ENCODE peak calls at places on chromosome 4, in seven cellular contexts. K, E, A, Q, W, H and J are unnamed samples. For H3K79me1, the result is how much of the 10 kb centered on the place peaks cover.

GRCh38 chr4:21638171-21638715 is 310.3 kb downstream of the KCNIP4 start:
- DNase-seq in K (no peak), E (no peak), A (no peak), Q (no peak), W (no peak), H (no peak), J (no peak)

GRCh38 chr4:167222098-167222497 is 12.2 kb downstream of the SPOCK3 start:
- DNase-seq in K (no peak), E (no peak), A (no peak), Q (no peak), W (no peak), H (no peak), J (no peak)

GRCh38 chr4:75513529-75514130 is 573 bp downstream of the RCHY1 start:
- DNase-seq in K (no peak), E (peak), A (peak), Q (no peak), W (no peak), H (no peak), J (no peak)

GRCh38 chr4:156961241-156962068 is 10.1 kb downstream of the PDGFC start:
- DNase-seq in K (no peak), E (peak), A (no peak), Q (peak), W (no peak), H (no peak), J (no peak)

GRCh38 chr4:48546336-48546735 is 56.3 kb downstream of the ZAR1 start:
- DNase-seq in K (no peak), E (peak), A (peak), Q (peak), W (no peak), H (peak), J (peak)

GRCh38 chr4:153142700-153143438 is 61.4 kb upstream of the TRIM2 start:
- DNase-seq in K (no peak), E (peak), A (peak), Q (peak), W (peak), H (peak), J (peak)

GRCh38 chr4:102196221-102196620 is 149.1 kb downstream of the SLC39A8 start:
- DNase-seq in K (no peak), E (peak), A (no peak), Q (no peak), W (no peak), H (no peak), J (no peak)

GRCh38 chr4:153283260-153283659 is 61.2 kb upstream of the MND1 start:
- DNase-seq in K (no peak), E (no peak), A (no peak), Q (no peak), W (no peak), H (no peak), J (no peak)

GRCh38 chr4:15234585-15235126 is 193.2 kb upstream of the C1QTNF7 start:
- DNase-seq in K (no peak), E (peak), A (peak), Q (no peak), W (no peak), H (no peak), J (no peak)

GRCh38 chr4:48780867-48781219 is 764 bp upstream of the FRYL start:
- DNase-seq in K (no peak), E (no peak), A (peak), Q (no peak), W (no peak), H (no peak), J (no peak)

GRCh38 chr4:165627128-165627527 is 245.9 kb upstream of the TLL1 start:
- DNase-seq in K (no peak), E (no peak), A (no peak), Q (no peak), W (no peak), H (no peak), J (no peak)

GRCh38 chr4:89305028-89305427 is 2.6 kb downstream of the GPRIN3 start:
- DNase-seq in K (no peak), E (no peak), A (no peak), Q (no peak), W (no peak), H (no peak), J (no peak)

GRCh38 chr4:164768516-164768915 is 14.6 kb downstream of the SMIM31 start:
- DNase-seq in K (no peak), E (peak), A (peak), Q (peak), W (no peak), H (no peak), J (peak)

GRCh38 chr4:152983221-152983620 is 47.1 kb downstream of the FHDC1 start:
- DNase-seq in K (no peak), E (no peak), A (no peak), Q (peak), W (peak), H (no peak), J (peak)

GRCh38 chr4:164357957-164358356 is 396.0 kb upstream of the SMIM31 start:
- DNase-seq in K (no peak), E (no peak), A (peak), Q (peak), W (no peak), H (no peak), J (peak)

GRCh38 chr4:105556175-105556574 is 3.8 kb downstream of the ARHGEF38 start:
- DNase-seq in K (no peak), E (no peak), A (no peak), Q (no peak), W (no peak), H (no peak), J (no peak)

GRCh38 chr4:146175541-146176453 is at the start of gene LSM6:
- DNase-seq in K (peak), E (peak), A (peak), Q (peak), W (peak), H (peak), J (peak)

GRCh38 chr4:181108237-181108636 is 1135.0 kb upstream of the TENM3 start:
- DNase-seq in K (no peak), E (no peak), A (no peak), Q (no peak), W (no peak), H (no peak), J (peak)

GRCh38 chr4:153458969-153459368 is 7.2 kb upstream of the TMEM131L start:
- DNase-seq in K (no peak), E (no peak), A (no peak), Q (no peak), W (no peak), H (no peak), J (no peak)

GRCh38 chr4:88283661-88284377 is 542 bp downstream of the PPM1K start:
- DNase-seq in K (no peak), E (peak), A (peak), Q (peak), W (peak), H (peak), J (peak)

GRCh38 chr4:40515398-40516293 is 114.0 kb downstream of the RBM47 start:
- DNase-seq in K (no peak), E (peak), A (no peak), Q (peak), W (peak), H (no peak), J (peak)

GRCh38 chr4:108397850-108398249 is 222.5 kb upstream of the RPL34 start:
- DNase-seq in K (no peak), E (no peak), A (no peak), Q (no peak), W (no peak), H (no peak), J (no peak)

GRCh38 chr4:93183589-93183988 is 645.0 kb upstream of the ATOH1 start:
- DNase-seq in K (no peak), E (no peak), A (no peak), Q (no peak), W (no peak), H (no peak), J (no peak)

GRCh38 chr4:2182981-2183380 is 58.9 kb downstream of the HAUS3 start:
- DNase-seq in K (no peak), E (peak), A (peak), Q (no peak), W (no peak), H (no peak), J (no peak)

GRCh38 chr4:39259571-39260330 is 77.4 kb downstream of the WDR19 start:
- DNase-seq in K (no peak), E (peak), A (peak), Q (peak), W (no peak), H (no peak), J (no peak)

GRCh38 chr4:236028-236427 is 69.2 kb downstream of the ZNF732 start:
- DNase-seq in K (no peak), E (no peak), A (no peak), Q (no peak), W (no peak), H (no peak), J (no peak)

GRCh38 chr4:111399523-111400135 is 745.6 kb upstream of the FAM241A start:
- DNase-seq in K (no peak), E (no peak), A (peak), Q (no peak), W (no peak), H (no peak), J (no peak)

GRCh38 chr4:143270266-143270838 is 66.3 kb upstream of the GAB1 start:
- DNase-seq in K (no peak), E (no peak), A (no peak), Q (no peak), W (no peak), H (no peak), J (no peak)

GRCh38 chr4:56743550-56743949 is 62.5 kb upstream of the HOPX start:
- DNase-seq in K (no peak), E (no peak), A (no peak), Q (peak), W (no peak), H (no peak), J (no peak)

GRCh38 chr4:11424000-11424399 is 4.7 kb downstream of the HS3ST1 start:
- DNase-seq in K (no peak), E (peak), A (peak), Q (peak), W (peak), H (peak), J (peak)

GRCh38 chr4:93994175-93994994 is 165.8 kb downstream of the ATOH1 start:
- DNase-seq in K (no peak), E (no peak), A (no peak), Q (no peak), W (no peak), H (no peak), J (no peak)

GRCh38 chr4:108959497-108959896 is 196.6 kb upstream of the ETNPPL start:
- DNase-seq in K (no peak), E (no peak), A (peak), Q (no peak), W (no peak), H (no peak), J (no peak)

GRCh38 chr4:52199574-52200338 is 148.7 kb downstream of the SPATA18 start:
- DNase-seq in K (no peak), E (peak), A (peak), Q (peak), W (no peak), H (no peak), J (peak)

DNA sequence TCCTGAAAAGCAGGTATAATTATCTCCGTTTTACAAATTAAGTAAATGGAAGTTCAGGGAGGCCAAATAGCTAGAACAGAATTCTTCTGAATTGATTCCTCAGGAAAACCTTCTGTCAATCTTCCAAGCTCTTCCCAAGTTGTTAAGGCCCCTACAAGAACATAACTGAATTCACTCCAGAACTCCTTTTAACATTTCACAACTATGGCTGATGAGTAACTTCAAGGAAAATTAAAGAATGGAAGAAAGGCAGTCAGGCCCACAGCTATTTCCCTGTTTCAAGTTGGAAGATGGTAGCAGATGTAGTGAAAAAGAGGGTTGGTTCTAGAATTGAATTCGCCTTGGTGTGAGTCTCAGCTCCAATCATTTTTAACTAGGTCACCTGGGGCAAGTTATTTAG is 15.9 kb downstream of the SETD7 start:
- DNase-seq in K (no peak), E (no peak), A (no peak), Q (no peak), W (no peak), H (no peak), J (no peak)
- H3K4me2 ChIP-seq in K (no peak), E (no peak), A (no peak), Q (no peak), W (no peak), H (no peak), J (no peak)

DNA sequence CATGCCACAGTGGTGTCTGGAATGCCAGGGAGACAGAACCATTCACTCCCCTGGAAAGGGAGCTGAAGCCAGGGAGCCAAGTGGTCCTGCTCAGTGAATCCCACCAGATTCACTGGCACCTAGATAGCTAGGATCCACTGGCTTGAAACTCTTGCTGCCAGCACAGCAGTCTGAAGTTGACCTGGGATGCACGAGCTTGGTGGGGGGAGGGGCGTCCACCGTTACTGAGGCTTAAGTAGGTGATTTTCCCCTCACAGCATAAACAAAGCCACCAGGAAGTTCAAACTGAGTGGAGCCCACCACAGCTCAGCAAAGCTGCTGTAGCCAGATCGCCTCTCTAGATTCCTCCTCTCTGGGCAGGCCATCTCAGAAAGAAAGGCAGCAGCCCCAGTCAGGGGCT is 413.3 kb downstream of the PRDM5 start:
- DNase-seq in K (no peak), E (no peak), A (no peak), Q (no peak), W (no peak), H (no peak), J (peak)
- H3K79me1 ChIP-seq in K (under half), E (under half), A (under half), Q (under half), W (under half), H (under half), J (under half)

DNA sequence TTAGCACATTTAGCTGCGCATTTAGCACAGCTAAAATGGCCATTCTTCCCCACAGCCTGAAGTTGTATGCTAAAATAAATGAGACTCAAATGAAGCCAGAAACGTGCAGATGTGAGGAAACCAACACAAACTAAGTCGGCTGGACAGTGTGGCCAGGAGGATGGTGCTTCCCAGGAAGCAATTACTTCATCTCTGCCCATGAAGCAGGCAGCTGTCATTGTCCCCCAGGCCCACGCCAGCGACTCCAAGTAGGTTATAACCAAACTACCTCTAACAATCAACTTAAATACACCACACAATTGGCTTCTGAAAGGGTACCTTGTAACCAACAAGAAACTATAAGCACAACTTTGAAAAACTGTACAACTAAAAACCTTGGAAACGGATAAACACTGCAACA is 39.3 kb downstream of the AFAP1 start:
- DNase-seq in K (no peak), E (peak), A (no peak), Q (no peak), W (no peak), H (no peak), J (no peak)
- H3K4me2 ChIP-seq in K (no peak), E (no peak), A (no peak), Q (no peak), W (no peak), H (no peak), J (peak)

GRCh38 chr4:142080960-142081359 is 444.6 kb downstream of the IL15 start:
- DNase-seq in K (no peak), E (peak), A (peak), Q (peak), W (no peak), H (no peak), J (peak)
- H3K79me1 ChIP-seq in K (under half), E (under half), A (under half), Q (under half), W (under half), H (under half), J (under half)

GRCh38 chr4:183129125-183129524 is 30.1 kb downstream of the WWC2 start:
- DNase-seq in K (no peak), E (no peak), A (no peak), Q (no peak), W (no peak), H (no peak), J (no peak)

GRCh38 chr4:183130328-183131155 is 31.5 kb downstream of the WWC2 start:
- DNase-seq in K (no peak), E (no peak), A (peak), Q (peak), W (no peak), H (no peak), J (no peak)

GRCh38 chr4:183132081-183132480 is 33.0 kb downstream of the WWC2 start:
- DNase-seq in K (no peak), E (no peak), A (no peak), Q (no peak), W (no peak), H (no peak), J (no peak)

GRCh38 chr4:183132865-183133264 is 33.8 kb downstream of the WWC2 start:
- DNase-seq in K (no peak), E (no peak), A (no peak), Q (no peak), W (no peak), H (no peak), J (no peak)

DNA sequence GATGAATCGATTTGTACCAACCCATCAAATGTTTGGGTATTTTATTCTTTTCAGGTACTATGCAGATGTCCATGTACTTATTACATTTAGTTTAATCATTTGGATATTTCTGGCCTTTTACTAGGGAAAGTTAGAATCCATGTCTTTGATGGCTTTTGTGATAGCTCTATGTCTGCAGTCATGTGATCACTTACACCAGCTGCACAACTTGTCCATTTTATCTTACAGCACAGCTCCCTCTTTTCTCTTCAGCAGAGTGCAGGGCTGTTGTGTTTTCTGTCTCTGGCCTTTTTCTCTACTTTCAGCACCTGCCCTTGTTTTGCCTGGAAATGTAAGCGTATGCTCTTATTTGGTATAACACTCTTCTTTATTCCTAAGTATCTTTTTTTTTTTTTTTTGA is 30.6 kb downstream of the WWC2 start:
- DNase-seq in K (no peak), E (no peak), A (no peak), Q (no peak), W (no peak), H (no peak), J (no peak)
- H3K4me2 ChIP-seq in K (no peak), E (no peak), A (no peak), Q (no peak), W (no peak), H (no peak), J (no peak)

GRCh38 chr4:184443318-184443717 is 31.0 kb downstream of the IRF2 start:
- DNase-seq in K (no peak), E (no peak), A (no peak), Q (no peak), W (no peak), H (no peak), J (no peak)
- H3K79me1 ChIP-seq in K (under half), E (under half), A (half or more), Q (under half), W (under half), H (under half), J (under half)

GRCh38 chr4:141388483-141388882 is 167.8 kb downstream of the ZNF330 start:
- DNase-seq in K (no peak), E (peak), A (peak), Q (no peak), W (no peak), H (no peak), J (peak)
- H3K4me2 ChIP-seq in K (no peak), E (no peak), A (no peak), Q (no peak), W (no peak), H (no peak), J (no peak)

GRCh38 chr4:112531146-112531545 is 15.2 kb upstream of the NEUROG2 start:
- DNase-seq in K (no peak), E (no peak), A (peak), Q (no peak), W (no peak), H (no peak), J (no peak)
- H3K79me1 ChIP-seq in K (under half), E (under half), A (under half), Q (under half), W (under half), H (under half), J (under half)

GRCh38 chr4:3785292-3785565 is 19.0 kb downstream of the ADRA2C start:
- DNase-seq in K (no peak), E (no peak), A (no peak), Q (no peak), W (no peak), H (no peak), J (no peak)
- H3K4me2 ChIP-seq in K (no peak), E (no peak), A (no peak), Q (no peak), W (no peak), H (no peak), J (no peak)